ENCODE peak calls at places on chromosomes 16 and 17, in nine cellular contexts. A is Panc1; Q is astrocyte of the cerebellum; G is Peyer's patch; F is brain microvascular endothelial cell; L is heart right ventricle; U is thyroid gland; I is CD8-positive, alpha-beta T cell; Y is AG09309. S is an unnamed sample.

GRCh38 chr17:45235071-45236001 is 13.7 kb downstream of the FMNL1 start:
- DNase-seq in A (no peak), Q (peak; percentile 53), G (peak; percentile 94), F (peak; percentile 64), L (peak; percentile 74), U (peak; percentile 77), I (peak; percentile 78), Y (peak; percentile 28), S (peak; percentile 30)

GRCh38 chr16:71781741-71782140 is 26.9 kb downstream of the AP1G1 start:
- DNase-seq in A (no peak), Q (peak; percentile 34), G (no peak), F (peak; percentile 6), L (no peak), U (no peak), I (no peak), Y (no peak), S (no peak)

GRCh38 chr17:72962099-72962498 is 130.4 kb downstream of the SLC39A11 start:
- DNase-seq in A (no peak), Q (no peak), G (no peak), F (no peak), L (no peak), U (no peak), I (no peak), Y (no peak), S (no peak)

GRCh38 chr17:12627177-12627629 is 38.5 kb upstream of the MYOCD start:
- DNase-seq in A (peak; percentile 51), Q (peak; percentile 64), G (no peak), F (peak; percentile 100), L (no peak), U (no peak), I (no peak), Y (peak; percentile 88), S (peak; percentile 89)

GRCh38 chr16:81745704-81746558 is 33.2 kb upstream of the PLCG2 start:
- DNase-seq in A (no peak), Q (peak; percentile 8), G (peak; percentile 89), F (peak; percentile 29), L (peak; percentile 71), U (peak; percentile 63), I (peak; percentile 75), Y (no peak), S (no peak)

GRCh38 chr16:85252461-85252860 is 140.2 kb upstream of the CIBAR2 start:
- DNase-seq in A (no peak), Q (no peak), G (no peak), F (no peak), L (no peak), U (no peak), I (no peak), Y (no peak), S (no peak)

GRCh38 chr17:17388657-17389496 is 85.7 kb downstream of the NT5M start:
- DNase-seq in A (no peak), Q (peak; percentile 81), G (no peak), F (no peak), L (no peak), U (peak; percentile 88), I (no peak), Y (no peak), S (no peak)

GRCh38 chr17:31582151-31582907 is 190.9 kb downstream of the RAB11FIP4 start:
- DNase-seq in A (no peak), Q (no peak), G (peak; percentile 59), F (peak; percentile 29), L (peak; percentile 71), U (peak; percentile 81), I (no peak), Y (no peak), S (no peak)

GRCh38 chr17:4934173-4934979 is 2.3 kb downstream of the GP1BA start:
- DNase-seq in A (no peak), Q (no peak), G (no peak), F (peak; percentile 33), L (peak; percentile 37), U (peak; percentile 19), I (no peak), Y (no peak), S (no peak)

GRCh38 chr17:20053343-20053964 is 44.3 kb downstream of the SPECC1 start:
- DNase-seq in A (no peak), Q (no peak), G (no peak), F (no peak), L (no peak), U (no peak), I (no peak), Y (no peak), S (no peak)

GRCh38 chr17:60154616-60155426 is 5.0 kb downstream of the CA4 start:
- DNase-seq in A (no peak), Q (peak; percentile 81), G (no peak), F (peak; percentile 58), L (peak; percentile 42), U (no peak), I (no peak), Y (peak; percentile 58), S (no peak)

GRCh38 chr16:69479806-69480205 is 55.4 kb downstream of the CYB5B start:
- DNase-seq in A (no peak), Q (no peak), G (no peak), F (no peak), L (no peak), U (no peak), I (no peak), Y (no peak), S (no peak)

GRCh38 chr17:41171881-41172280 is 3.9 kb upstream of the KRTAP4-3 start:
- DNase-seq in A (no peak), Q (no peak), G (no peak), F (no peak), L (no peak), U (no peak), I (no peak), Y (peak; percentile 67), S (no peak)

GRCh38 chr17:34665803-34666763 is 86.7 kb downstream of the TMEM132E start:
- DNase-seq in A (no peak), Q (no peak), G (no peak), F (no peak), L (no peak), U (no peak), I (no peak), Y (no peak), S (no peak)

GRCh38 chr16:23666919-23667659 is 11.6 kb upstream of the PLK1 start:
- DNase-seq in A (no peak), Q (no peak), G (no peak), F (no peak), L (no peak), U (no peak), I (no peak), Y (no peak), S (no peak)

GRCh38 chr16:23248261-23249194 is 53.6 kb upstream of the SCNN1B start:
- DNase-seq in A (no peak), Q (no peak), G (no peak), F (no peak), L (no peak), U (peak; percentile 39), I (no peak), Y (no peak), S (no peak)

GRCh38 chr16:85151603-85152413 is 39.5 kb upstream of the CIBAR2 start:
- DNase-seq in A (no peak), Q (no peak), G (peak; percentile 64), F (peak; percentile 58), L (peak; percentile 83), U (peak; percentile 77), I (peak; percentile 10), Y (no peak), S (peak; percentile 84)

GRCh38 chr16:11350531-11351335 is 5.5 kb downstream of the RMI2 start:
- DNase-seq in A (no peak), Q (no peak), G (no peak), F (no peak), L (no peak), U (no peak), I (no peak), Y (peak; percentile 90), S (no peak)

DNA sequence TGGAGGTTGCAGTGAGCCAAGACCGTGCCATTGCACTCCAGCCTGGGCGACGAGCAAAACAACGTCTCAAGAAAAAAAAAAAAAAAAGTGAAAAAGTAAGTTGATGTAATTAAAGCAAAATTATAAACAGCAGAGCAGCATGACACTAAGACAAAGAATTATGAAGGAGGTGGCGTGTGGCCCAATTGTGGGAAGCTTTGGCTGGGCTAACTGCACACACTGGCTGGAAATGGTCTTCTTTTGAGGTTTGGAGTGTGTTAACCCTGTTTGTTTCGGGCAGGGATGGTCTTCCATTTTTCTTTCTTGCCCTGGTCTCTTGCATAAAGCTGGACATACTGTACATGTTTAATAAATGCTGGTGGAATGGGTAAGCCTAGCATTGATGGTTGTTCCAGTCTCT is 54.8 kb downstream of the RAP1GAP2 start:
- DNase-seq in A (no peak), Q (no peak), G (no peak), F (no peak), L (no peak), U (no peak), I (no peak), Y (no peak), S (no peak)
- H3K4me3 ChIP-seq in A (no peak overlapping the region), Q (no peak overlapping the region), G (no peak overlapping the region), F (no peak overlapping the region), L (no peak overlapping the region), U (no peak overlapping the region), I (no peak overlapping the region), Y (no peak overlapping the region), S (no peak overlapping the region)

GRCh38 chr17:77451271-77451893 is 310.6 kb downstream of the SEC14L1 start:
- DNase-seq in A (no peak), Q (peak; percentile 68), G (peak; percentile 91), F (peak; percentile 49), L (peak; percentile 79), U (peak; percentile 70), I (peak; percentile 68), Y (no peak), S (no peak)
- TF ChIP-seq CTCF in A (no peak), Q (no peak), G (no peak), F (no peak), L (no peak), U (no peak), I (no peak), Y (no peak), S (no peak)

DNA sequence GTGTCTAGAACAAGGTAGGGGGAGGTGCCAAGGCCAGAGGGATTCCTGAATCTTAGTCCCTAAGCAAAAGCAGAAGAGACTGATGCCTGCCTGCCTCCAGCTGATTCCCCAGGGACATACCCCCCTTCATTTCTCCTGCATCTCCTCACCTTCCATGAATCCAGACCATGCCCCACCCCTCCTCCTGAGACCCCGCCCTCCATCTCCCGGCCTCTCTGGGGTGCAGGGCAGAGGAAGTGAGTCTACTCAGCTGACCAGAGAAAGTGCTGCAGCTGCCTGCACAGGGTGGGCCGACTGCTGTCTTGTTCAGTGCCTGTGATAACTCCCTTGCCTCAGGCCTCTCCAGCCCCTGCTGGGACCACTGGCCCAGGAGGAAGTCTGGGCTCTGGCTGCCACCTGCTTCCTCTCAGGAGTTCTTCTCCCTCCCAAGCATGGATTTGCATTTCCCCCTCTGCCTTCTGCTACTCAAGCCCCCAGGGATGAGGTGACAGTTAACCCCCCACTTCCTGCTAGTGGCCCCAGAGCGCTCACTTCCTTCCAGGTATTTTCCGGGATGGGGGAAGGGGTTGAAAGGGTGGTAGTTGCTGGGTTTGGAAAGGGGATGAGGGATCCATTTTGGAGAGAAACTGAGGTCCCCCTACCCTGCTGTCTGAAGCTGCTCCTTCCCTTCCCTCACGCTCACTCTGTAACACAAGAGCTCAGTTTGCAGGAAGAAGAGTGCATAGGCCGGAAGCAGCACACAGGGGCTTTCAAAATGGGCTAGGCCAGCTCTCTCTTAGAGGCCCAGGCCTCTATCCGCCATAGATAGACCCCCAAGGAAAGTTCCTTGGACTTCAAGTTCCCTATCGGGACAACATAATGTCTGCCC is 10.5 kb upstream of the TSPOAP1 start:
- DNase-seq in A (no peak), Q (no peak), G (peak; percentile 87), F (peak; percentile 51), L (no peak), U (no peak), I (peak; percentile 42), Y (no peak), S (no peak)
- H3K4me3 ChIP-seq in A (no peak overlapping the region), Q (no peak overlapping the region), G (peak overlapping the region; percentile 35), F (peak overlapping the region; percentile 24), L (no peak overlapping the region), U (no peak overlapping the region), I (peak overlapping the region; percentile 90), Y (no peak overlapping the region), S (peak overlapping the region; percentile 9)

GRCh38 chr16:55403464-55403863 is 75.5 kb upstream of the MMP2 start:
- DNase-seq in A (no peak), Q (no peak), G (no peak), F (no peak), L (no peak), U (no peak), I (no peak), Y (no peak), S (no peak)
- TF ChIP-seq CTCF in A (no peak), Q (no peak), G (no peak), F (no peak), L (no peak), U (no peak), I (no peak), Y (no peak), S (no peak)

S was measured in thoracic aorta.